ENCODE peak calls at places on chromosomes 1 and 21, in five cellular contexts. Q is K562, P is left lung, C is esophagus squamous epithelium, V is psoas muscle. A is an unnamed sample.

GRCh38 chr1:30412241-30413110 is 310.9 kb downstream of the MATN1 start:
- DNase-seq in Q (peak), V (no peak), P (no peak), C (no peak), A (peak)

GRCh38 chr1:162090378-162090777 is 20.9 kb downstream of the NOS1AP start:
- DNase-seq in V (no peak), Q (no peak), P (no peak), C (no peak), A (no peak)

GRCh38 chr1:107669996-107670395 is 295.0 kb downstream of the VAV3 start:
- DNase-seq in Q (no peak), C (no peak), V (peak), P (no peak), A (no peak)

GRCh38 chr1:173857363-173857917 is 10.3 kb downstream of the GAS5 start:
- DNase-seq in V (no peak), Q (no peak), C (no peak), P (no peak), A (no peak)

GRCh38 chr1:33120436-33121231 is 39.7 kb downstream of the AZIN2 start:
- DNase-seq in Q (no peak), V (no peak), C (no peak), P (no peak), A (no peak)

GRCh38 chr1:110280804-110281203 is 58.4 kb upstream of the RBM15 start:
- DNase-seq in P (no peak), V (no peak), C (no peak), Q (no peak), A (no peak)

GRCh38 chr21:25572895-25573310 is 34.4 kb downstream of the MRPL39 start:
- DNase-seq in C (no peak), V (no peak), P (no peak), Q (no peak), A (no peak)

GRCh38 chr1:18927082-18927653 is 24.8 kb upstream of the ALDH4A1 start:
- DNase-seq in C (no peak), P (no peak), Q (no peak), V (no peak), A (no peak)

GRCh38 chr1:65208577-65208976 is 60.6 kb downstream of the AK4 start:
- DNase-seq in Q (no peak), C (no peak), V (peak), P (no peak), A (no peak)

GRCh38 chr1:93109578-93109977 is 30.5 kb downstream of the MTF2 start:
- DNase-seq in V (no peak), C (no peak), P (no peak), Q (no peak), A (no peak)

GRCh38 chr21:41933259-41934079 is 20.3 kb downstream of the C2CD2 start:
- DNase-seq in C (no peak), V (no peak), Q (no peak), P (no peak), A (no peak)

GRCh38 chr1:219701453-219701852 is 88.5 kb upstream of the ZC3H11B start:
- DNase-seq in C (no peak), V (no peak), Q (no peak), P (no peak), A (no peak)

GRCh38 chr1:220974431-220974830 is 95.2 kb downstream of the HLX start:
- DNase-seq in C (no peak), V (no peak), P (no peak), Q (no peak), A (no peak)

GRCh38 chr21:37622755-37623543 is 256.4 kb downstream of the DYRK1A start:
- DNase-seq in C (no peak), P (no peak), V (no peak), Q (no peak), A (no peak)

GRCh38 chr1:65423884-65424655 is 3.6 kb downstream of the LEPR start:
- DNase-seq in V (no peak), P (no peak), Q (peak), C (no peak), A (no peak)

GRCh38 chr1:163535807-163536206 is 214.1 kb downstream of the NUF2 start:
- DNase-seq in C (no peak), P (no peak), V (no peak), Q (no peak), A (no peak)

GRCh38 chr21:29295066-29295650 is 3.6 kb upstream of the BACH1 start:
- DNase-seq in Q (no peak), P (no peak), C (no peak), V (no peak), A (no peak)

GRCh38 chr1:8965121-8965820 is 19.6 kb downstream of the CA6 start:
- DNase-seq in P (no peak), V (no peak), Q (no peak), C (no peak), A (no peak)

GRCh38 chr1:29761159-29761928 is 525.0 kb downstream of the PTPRU start:
- DNase-seq in V (no peak), P (no peak), Q (no peak), C (no peak), A (no peak)

DNA sequence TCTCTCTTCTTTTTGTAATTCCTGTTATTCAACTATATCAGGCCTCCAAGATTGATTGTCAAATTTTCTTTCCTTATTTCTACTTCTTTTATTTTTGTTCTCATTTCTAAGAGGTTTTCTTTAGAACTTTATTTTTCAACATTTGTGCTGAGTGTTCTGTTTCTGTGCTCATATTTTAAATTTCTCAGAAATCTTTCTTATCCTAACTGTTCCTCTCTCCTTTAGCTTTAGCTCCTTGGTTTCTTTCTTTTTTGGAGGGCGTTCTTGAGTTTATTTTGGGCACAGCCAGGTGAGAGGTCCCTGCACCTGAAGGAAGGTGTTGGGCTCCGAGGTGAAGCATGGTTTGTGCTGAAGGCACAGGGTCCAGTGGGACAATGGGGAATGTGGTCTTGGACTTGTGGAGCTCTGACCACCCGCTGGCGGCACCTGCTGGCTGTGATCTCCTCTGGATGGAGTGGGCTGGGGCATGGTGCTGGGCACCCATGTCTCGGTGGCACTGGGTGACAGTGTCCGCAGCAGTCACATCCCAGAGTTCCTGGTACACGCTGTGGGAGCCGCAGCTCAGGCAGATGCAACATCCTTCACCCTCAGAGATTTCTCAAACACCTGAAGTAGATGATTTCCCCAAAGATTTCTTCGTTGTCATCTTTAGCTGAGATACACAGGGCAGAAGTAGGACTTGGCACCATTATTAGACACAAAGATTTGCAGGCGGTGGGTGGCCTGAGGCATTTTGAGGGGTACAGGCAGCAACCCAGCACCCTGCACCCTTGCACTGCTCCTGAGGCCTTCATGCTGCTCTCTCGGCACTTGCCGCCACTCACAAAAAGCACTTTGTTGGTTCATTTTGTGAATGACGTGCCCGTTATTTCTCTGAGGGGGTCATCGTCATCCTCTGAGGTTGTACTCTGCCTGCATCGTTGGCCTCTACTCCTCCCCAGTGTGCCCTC is 38.2 kb upstream of the DIP2A start:
- DNase-seq in Q (no peak), C (no peak), P (peak), V (peak), A (no peak)
- TF ChIP-seq CTCF in Q (no peak), C (no peak), P (no peak), V (no peak), A (no peak)

GRCh38 chr1:113976609-113977278 is 2.5 kb upstream of the OLFML3 start:
- DNase-seq in C (no peak), P (no peak), V (no peak), Q (peak), A (no peak)
- TF ChIP-seq CTCF in C (no peak), P (peak), V (peak), Q (peak), A (peak)

GRCh38 chr1:154614887-154615286 is 6.9 kb upstream of the ADAR start:
- DNase-seq in V (no peak), Q (no peak), P (no peak), C (no peak), A (no peak)
- TF ChIP-seq CTCF in V (no peak), Q (peak), P (no peak), C (no peak), A (no peak)

DNA sequence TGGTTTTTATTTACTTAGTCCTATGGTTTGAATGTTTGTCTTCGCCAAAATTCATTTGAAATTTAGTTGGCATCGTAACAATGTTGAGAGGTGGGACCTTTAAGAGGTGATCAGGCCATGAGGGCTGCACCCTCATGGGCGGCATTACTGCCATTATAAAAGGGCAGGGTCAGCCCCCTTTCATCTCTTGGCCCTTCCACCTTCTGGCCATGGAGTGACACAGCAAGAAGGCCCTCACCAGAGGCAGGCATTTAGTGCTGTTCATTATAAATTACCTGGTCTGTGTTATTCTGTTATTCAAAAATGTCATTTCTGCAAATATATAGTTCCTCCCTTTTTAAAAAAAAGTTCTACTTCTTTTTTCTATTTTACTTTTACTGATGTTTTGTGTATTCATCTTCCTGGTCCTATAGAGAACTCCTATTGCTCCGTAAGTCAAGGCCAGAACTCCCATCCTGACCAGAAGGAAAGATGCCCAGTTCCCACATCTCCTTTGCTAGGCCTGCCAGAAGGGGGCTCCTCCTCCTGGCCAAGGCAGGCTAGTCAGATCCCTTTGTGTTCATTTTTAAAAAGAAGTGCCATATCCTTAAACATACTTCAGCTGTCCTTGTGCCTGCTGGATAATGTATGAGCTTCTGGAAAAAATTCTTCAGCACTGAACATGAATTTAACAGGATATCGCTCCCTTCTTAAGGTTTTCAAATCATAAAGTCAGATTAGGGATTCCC is 10.0 kb upstream of the LBR start:
- DNase-seq in P (no peak), V (no peak), C (no peak), Q (peak), A (no peak)
- TF ChIP-seq CTCF in P (peak), V (peak), C (peak), Q (peak), A (no peak)

A was measured in natural killer cell.